ENCODE peak calls at places on chromosomes 2 and 18, in nine cellular contexts. B is choroid plexus epithelial cell, Q is GM12865, M is GM23338, W is mesendoderm, U is fibroblast of pulmonary artery, D is heart left ventricle, V is aorta, Y is transverse colon. G is an unnamed sample.

GRCh38 chr18:32753656-32754221 is 19.1 kb downstream of the KLHL14 start:
- DNase-seq in D (no peak), Q (no peak), B (no peak), M (no peak), U (no peak), V (no peak), W (peak; percentile 57), Y (no peak), G (no peak)

GRCh38 chr2:207847807-207848544 is 78.3 kb upstream of the FZD5 start:
- DNase-seq in U (peak; percentile 89), B (peak; percentile 62), W (peak; percentile 93), D (peak; percentile 37), V (no peak), M (peak; percentile 47), Q (no peak), Y (peak; percentile 75), G (peak; percentile 69)

GRCh38 chr2:181656450-181657261 is at the start of gene CERKL:
- DNase-seq in Y (peak; percentile 38), V (peak; percentile 81), D (peak; percentile 29), U (peak; percentile 14), W (peak; percentile 82), B (no peak), Q (peak; percentile 61), M (peak; percentile 89), G (no peak)

GRCh38 chr18:7575465-7576026 is 8.4 kb downstream of the PTPRM start:
- DNase-seq in Y (no peak), D (no peak), Q (no peak), V (no peak), M (no peak), B (peak; percentile 68), U (peak; percentile 33), W (no peak), G (no peak)

GRCh38 chr2:199464614-199465352 is 7.0 kb upstream of the SATB2 start:
- DNase-seq in D (no peak), M (no peak), W (no peak), V (no peak), B (no peak), Q (no peak), U (no peak), Y (peak; percentile 44), G (no peak)

GRCh38 chr2:27891820-27892105 is 1.2 kb downstream of the BABAM2 start:
- DNase-seq in V (no peak), U (peak; percentile 28), Q (no peak), D (no peak), B (peak; percentile 66), Y (no peak), M (no peak), W (no peak), G (no peak)

GRCh38 chr2:86223098-86223681 is 23.9 kb downstream of the MRPL35 start:
- DNase-seq in B (peak; percentile 75), Q (no peak), V (peak; percentile 87), Y (peak; percentile 25), U (peak; percentile 72), W (peak; percentile 45), M (no peak), D (peak; percentile 81), G (no peak)

GRCh38 chr2:33583194-33583938 is 15.7 kb downstream of the FAM98A start:
- DNase-seq in Y (no peak), V (no peak), Q (peak; percentile 39), U (peak; percentile 65), M (peak; percentile 70), D (no peak), W (peak; percentile 45), B (peak; percentile 65), G (no peak)

GRCh38 chr2:38466409-38466808 is 89.3 kb upstream of the ATL2 start:
- DNase-seq in U (no peak), W (no peak), Q (no peak), V (no peak), M (no peak), B (no peak), Y (no peak), D (no peak), G (no peak)

GRCh38 chr2:38463752-38464151 is 86.7 kb upstream of the ATL2 start:
- DNase-seq in M (no peak), V (no peak), Y (no peak), W (no peak), D (no peak), Q (no peak), U (no peak), B (no peak), G (no peak)

GRCh38 chr2:38465789-38466127 is 88.7 kb upstream of the ATL2 start:
- DNase-seq in D (no peak), W (peak; percentile 82), V (no peak), B (peak; percentile 46), M (peak; percentile 82), Q (peak; percentile 70), U (peak; percentile 39), Y (peak; percentile 35), G (peak; percentile 41)

GRCh38 chr2:38466849-38467767 is 90.0 kb upstream of the ATL2 start:
- DNase-seq in W (no peak), D (no peak), B (peak; percentile 64), M (no peak), V (no peak), Y (no peak), U (peak; percentile 65), Q (no peak), G (no peak)

GRCh38 chr2:38464971-38465788 is 88.1 kb upstream of the ATL2 start:
- DNase-seq in Y (no peak), V (no peak), D (no peak), U (no peak), B (no peak), W (no peak), M (no peak), Q (no peak), G (no peak)
- H3K4me3 ChIP-seq in Y (no peak overlapping the region), V (no peak overlapping the region), D (no peak overlapping the region), U (no peak overlapping the region), B (no peak overlapping the region), W (no peak overlapping the region), M (no peak overlapping the region), Q (no peak overlapping the region), G (no peak overlapping the region)

GRCh38 chr18:22466608-22467390 is 49.1 kb upstream of the CTAGE1 start:
- DNase-seq in W (no peak), Y (no peak), Q (no peak), D (peak; percentile 58), M (no peak), B (peak; percentile 91), V (no peak), U (peak; percentile 70), G (no peak)

GRCh38 chr18:22459491-22459890 is 41.8 kb upstream of the CTAGE1 start:
- DNase-seq in Q (no peak), W (no peak), U (peak; percentile 69), M (no peak), Y (no peak), V (no peak), D (no peak), B (no peak), G (no peak)

GRCh38 chr18:22465859-22466602 is 48.3 kb upstream of the CTAGE1 start:
- DNase-seq in D (peak; percentile 63), W (peak; percentile 81), V (no peak), Y (no peak), Q (no peak), U (peak; percentile 96), B (peak; percentile 97), M (no peak), G (no peak)

GRCh38 chr18:22467760-22468553 is 50.2 kb upstream of the CTAGE1 start:
- DNase-seq in Y (no peak), Q (no peak), W (no peak), M (no peak), B (peak; percentile 96), U (peak; percentile 99), D (no peak), V (peak; percentile 87), G (no peak)

GRCh38 chr18:22463076-22463475 is 45.4 kb upstream of the CTAGE1 start:
- DNase-seq in D (no peak), B (no peak), V (no peak), M (no peak), Y (no peak), Q (no peak), W (no peak), U (no peak), G (no peak)
- H3K4me3 ChIP-seq in D (no peak overlapping the region), B (no peak overlapping the region), V (no peak overlapping the region), M (no peak overlapping the region), Y (no peak overlapping the region), Q (no peak overlapping the region), W (no peak overlapping the region), U (no peak overlapping the region), G (no peak overlapping the region)

GRCh38 chr18:12098389-12098788 is 4.7 kb downstream of the ANKRD62 start:
- DNase-seq in D (no peak), Y (no peak), M (no peak), W (no peak), V (no peak), Q (peak; percentile 65), U (no peak), B (no peak), G (no peak)

GRCh38 chr18:12106516-12106915 is 12.9 kb downstream of the ANKRD62 start:
- DNase-seq in B (no peak), D (no peak), M (no peak), Q (no peak), V (no peak), W (no peak), Y (no peak), U (no peak), G (no peak)

GRCh38 chr18:12099160-12099559 is 5.5 kb downstream of the ANKRD62 start:
- DNase-seq in B (no peak), M (no peak), V (no peak), Q (no peak), U (no peak), D (no peak), W (no peak), Y (no peak), G (no peak)

DNA sequence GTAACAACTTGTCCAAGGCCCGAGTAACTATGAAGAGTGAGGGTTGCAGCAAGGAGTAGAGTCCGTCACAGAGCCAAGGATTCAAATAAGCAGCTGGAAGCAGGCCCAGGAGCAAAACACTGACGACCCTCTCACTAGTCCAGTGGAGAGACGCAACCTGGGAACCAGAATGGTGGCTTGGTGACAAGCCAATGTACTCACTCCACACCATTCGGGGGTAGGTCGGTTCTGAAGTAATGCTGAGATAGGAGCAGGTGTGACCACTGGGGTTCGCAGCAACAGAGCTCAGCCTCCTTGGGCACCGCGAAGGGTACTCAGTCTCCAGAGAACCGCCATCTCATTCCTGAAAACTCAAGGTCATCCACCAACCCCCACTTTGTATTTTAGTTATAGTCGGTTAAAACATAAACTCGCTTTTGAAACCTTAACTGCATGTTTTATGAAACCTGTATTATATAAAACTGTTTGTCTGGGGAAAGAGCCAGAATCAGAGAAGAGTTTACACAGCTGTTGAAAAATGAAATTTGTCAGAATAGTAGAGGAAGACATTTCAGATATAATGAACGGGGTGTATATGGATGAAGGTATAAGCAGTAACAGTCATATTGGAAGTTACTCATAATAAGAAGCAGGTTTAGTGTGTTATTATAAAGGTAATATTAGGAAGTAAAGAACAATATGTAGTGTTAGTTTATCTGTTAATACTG is 8.6 kb downstream of the ANKRD62 start:
- DNase-seq in Q (no peak), Y (no peak), U (no peak), D (no peak), B (no peak), W (no peak), V (no peak), M (no peak), G (no peak)
- H3K4me3 ChIP-seq in Q (no peak overlapping the region), Y (no peak overlapping the region), U (no peak overlapping the region), D (no peak overlapping the region), B (no peak overlapping the region), W (no peak overlapping the region), V (no peak overlapping the region), M (no peak overlapping the region), G (no peak overlapping the region)

DNA sequence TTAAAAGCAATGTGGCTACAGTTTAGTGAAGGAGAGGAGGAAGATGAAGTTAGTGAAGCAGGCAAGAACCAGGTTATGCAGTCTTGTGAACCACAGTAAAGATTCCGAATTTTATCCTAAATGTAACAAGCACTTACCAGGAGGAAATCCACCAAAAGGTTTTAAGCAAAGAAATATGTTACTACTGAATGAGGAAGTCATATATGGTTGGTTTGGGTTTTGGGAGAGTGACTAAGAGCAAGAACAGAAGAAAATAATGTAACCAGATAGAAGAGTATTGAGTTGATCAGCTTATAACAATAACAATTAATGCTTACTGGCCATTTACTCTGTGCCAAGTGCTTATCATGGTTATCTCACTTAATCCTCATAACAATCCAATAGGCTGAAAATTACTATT is 1.9 kb downstream of the USP37 start:
- DNase-seq in W (no peak), M (no peak), D (no peak), Y (no peak), V (no peak), Q (no peak), U (no peak), B (no peak), G (no peak)
- H3K4me3 ChIP-seq in W (no peak overlapping the region), M (peak overlapping the region; percentile 76), D (no peak overlapping the region), Y (no peak overlapping the region), V (no peak overlapping the region), Q (no peak overlapping the region), U (no peak overlapping the region), B (no peak overlapping the region), G (no peak overlapping the region)

G was measured in right lobe of liver.